ENCODE peak calls at places on chromosomes 5 and 9, in eight cellular contexts. R is tibial artery; T is psoas muscle; I is right cardiac atrium; E is mesendoderm; G is effector memory CD4-positive, alpha-beta T cell; L is HCT116; N is pancreas. O is an unnamed sample.

GRCh38 chr5:64838376-64838775 is 69.6 kb downstream of the CWC27 start:
- DNase-seq in T (no peak), R (no peak), N (no peak), L (no peak), I (no peak), G (no peak), E (no peak), O (no peak)

GRCh38 chr9:98326402-98327248 is 71.2 kb upstream of the TBC1D2 start:
- DNase-seq in G (no peak), L (no peak), E (peak; percentile 34), T (no peak), I (no peak), R (no peak), N (no peak), O (no peak)

GRCh38 chr5:88602584-88602983 is 280.4 kb downstream of the MEF2C start:
- DNase-seq in R (no peak), G (no peak), N (no peak), L (peak; percentile 10), E (peak; percentile 36), T (no peak), I (no peak), O (no peak)

GRCh38 chr9:33818167-33818831 is 1.3 kb downstream of the UBE2R2 start:
- DNase-seq in I (peak; percentile 86), R (peak; percentile 28), G (no peak), N (peak; percentile 54), L (no peak), T (peak; percentile 82), E (peak; percentile 19), O (no peak)

GRCh38 chr5:150022163-150022540 is 21.6 kb downstream of the HMGXB3 start:
- DNase-seq in I (no peak), G (no peak), L (peak; percentile 83), R (no peak), N (no peak), E (no peak), T (no peak), O (no peak)

GRCh38 chr9:124941689-124942561 is 1.0 kb upstream of the GOLGA1 start:
- DNase-seq in L (peak; percentile 2), E (peak; percentile 63), G (peak; percentile 49), N (peak; percentile 58), T (peak; percentile 72), I (peak; percentile 82), R (peak; percentile 60), O (peak; percentile 27)

GRCh38 chr9:127067603-127068220 is 54.7 kb downstream of the ANGPTL2 start:
- DNase-seq in I (no peak), R (no peak), N (no peak), L (peak; percentile 43), G (no peak), E (no peak), T (no peak), O (peak; percentile 82)

GRCh38 chr5:22541037-22541436 is 312.1 kb downstream of the CDH12 start:
- DNase-seq in G (no peak), T (no peak), R (no peak), E (peak; percentile 2), I (peak; percentile 22), L (no peak), N (no peak), O (no peak)

GRCh38 chr5:67163231-67163756 is 33.3 kb downstream of the CD180 start:
- DNase-seq in T (peak; percentile 49), L (no peak), E (no peak), N (no peak), G (no peak), I (peak; percentile 48), R (no peak), O (no peak)

GRCh38 chr5:96714450-96714849 is 52.3 kb downstream of the CAST start:
- DNase-seq in N (no peak), L (no peak), R (no peak), I (no peak), G (no peak), E (no peak), T (no peak), O (peak; percentile 35)

GRCh38 chr5:96717874-96718273 is 55.7 kb downstream of the CAST start:
- DNase-seq in N (no peak), T (no peak), L (no peak), E (no peak), G (no peak), R (no peak), I (no peak), O (no peak)

GRCh38 chr5:96714951-96715451 is 52.8 kb downstream of the CAST start:
- DNase-seq in I (no peak), L (peak; percentile 58), G (peak; percentile 42), T (no peak), N (peak; percentile 68), E (peak; percentile 95), R (peak; percentile 83), O (peak; percentile 83)

GRCh38 chr5:96718635-96719077 is 56.5 kb downstream of the CAST start:
- DNase-seq in E (no peak), R (peak; percentile 35), N (peak; percentile 25), G (no peak), I (peak; percentile 80), L (no peak), T (peak; percentile 66), O (no peak)

GRCh38 chr5:96716007-96716406 is 53.8 kb downstream of the CAST start:
- DNase-seq in E (no peak), G (no peak), T (no peak), L (no peak), N (no peak), I (no peak), R (no peak), O (no peak)
- H3K4me1 ChIP-seq in E (peaks cover 15% of the 10 kb centered on the region), G (peaks cover 15% of the 10 kb centered on the region), T (peaks cover 83% of the 10 kb centered on the region), L (peaks cover 3% of the 10 kb centered on the region), N (peaks cover 51% of the 10 kb centered on the region), I (peaks cover 18% of the 10 kb centered on the region), R (peaks cover 38% of the 10 kb centered on the region), O (peaks cover 35% of the 10 kb centered on the region)

DNA sequence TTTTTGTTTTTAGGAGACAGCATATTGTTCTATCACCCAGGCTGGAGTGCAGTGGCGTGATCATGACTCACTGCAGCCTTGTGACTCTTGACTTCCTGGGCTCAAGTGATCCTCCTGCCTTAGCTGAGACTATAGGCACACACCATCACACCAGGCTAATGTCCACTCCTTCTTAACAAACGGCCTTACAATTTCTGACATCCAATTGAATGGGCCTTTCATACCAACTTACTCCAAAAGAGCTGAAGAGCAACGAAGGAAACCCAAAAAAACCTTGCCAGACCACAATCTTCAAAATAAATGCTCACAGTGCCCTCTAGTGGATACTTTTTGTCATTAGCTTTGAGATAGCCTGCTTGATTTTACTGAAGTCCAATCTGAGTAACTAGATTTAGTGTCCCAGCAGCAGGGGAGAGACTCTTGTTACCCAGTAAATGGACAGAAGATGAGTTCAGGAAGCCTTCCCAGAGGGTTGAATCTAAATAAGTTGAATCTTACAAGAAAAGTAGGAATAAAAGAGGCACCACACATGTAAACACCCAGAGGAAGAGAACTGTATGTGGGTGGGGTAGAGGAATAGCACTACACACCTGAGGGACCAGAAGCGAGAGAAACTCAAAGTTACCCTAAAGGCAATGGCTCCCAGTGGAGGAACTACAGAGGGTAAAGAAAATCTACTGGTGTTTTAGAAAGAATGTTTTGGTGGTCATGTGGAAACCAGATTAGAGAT is 9.3 kb downstream of the ZNF622 start:
- DNase-seq in T (peak; percentile 57), I (no peak), N (peak; percentile 47), L (peak; percentile 49), R (peak; percentile 43), G (no peak), E (peak; percentile 88), O (peak; percentile 60)
- H3K4me1 ChIP-seq in T (peaks cover 60% of the 10 kb centered on the region), I (peaks cover 6% of the 10 kb centered on the region), N (peaks cover 44% of the 10 kb centered on the region), L (no peaks in the 10 kb centered on the region), R (peaks cover 15% of the 10 kb centered on the region), G (peaks cover 7% of the 10 kb centered on the region), E (peaks cover 2% of the 10 kb centered on the region), O (no peaks in the 10 kb centered on the region)

GRCh38 chr5:24325306-24325832 is 319.4 kb downstream of the CDH10 start:
- DNase-seq in L (no peak), I (no peak), G (no peak), T (no peak), R (no peak), N (no peak), E (no peak), O (no peak)

DNA sequence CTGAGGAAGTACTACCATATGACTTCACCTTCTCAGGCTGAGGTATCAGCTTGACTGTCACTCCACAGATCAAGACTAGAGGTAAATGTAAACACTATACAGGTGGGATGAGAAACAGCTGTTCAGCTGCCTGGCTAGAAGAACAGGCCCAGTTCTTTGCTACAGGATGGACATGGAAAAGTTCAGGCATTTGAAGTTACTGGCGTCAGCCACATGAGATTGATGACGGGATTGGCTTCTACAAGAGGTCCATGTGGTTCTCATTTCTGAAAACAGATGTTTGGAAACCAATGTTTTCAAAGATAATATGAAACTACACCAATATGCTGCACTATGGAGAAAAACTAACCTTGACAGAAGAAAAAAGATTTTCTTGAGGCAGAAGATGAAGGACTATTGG is 324.1 kb downstream of the CDH10 start:
- DNase-seq in I (no peak), G (no peak), N (no peak), R (no peak), T (no peak), E (no peak), L (no peak), O (no peak)
- H3K4me1 ChIP-seq in I (no peaks in the 10 kb centered on the region), G (no peaks in the 10 kb centered on the region), N (no peaks in the 10 kb centered on the region), R (no peaks in the 10 kb centered on the region), T (no peaks in the 10 kb centered on the region), E (no peaks in the 10 kb centered on the region), L (no peaks in the 10 kb centered on the region), O (no peaks in the 10 kb centered on the region)

GRCh38 chr5:133433133-133433532 is 179.2 kb downstream of the FSTL4 start:
- DNase-seq in G (no peak), I (no peak), E (no peak), N (no peak), L (no peak), R (no peak), T (no peak), O (no peak)
- H3K4me1 ChIP-seq in G (no peaks in the 10 kb centered on the region), I (no peaks in the 10 kb centered on the region), E (no peaks in the 10 kb centered on the region), N (no peaks in the 10 kb centered on the region), L (no peaks in the 10 kb centered on the region), R (peaks cover 44% of the 10 kb centered on the region), T (no peaks in the 10 kb centered on the region), O (no peaks in the 10 kb centered on the region)

GRCh38 chr5:177455036-177455660 is 8.5 kb downstream of the PRR7 start:
- DNase-seq in L (peak; percentile 76), R (peak; percentile 65), N (peak; percentile 91), G (peak; percentile 88), T (peak; percentile 89), I (peak; percentile 90), E (peak; percentile 90), O (peak; percentile 92)
- H3K4me1 ChIP-seq in L (peaks cover 53% of the 10 kb centered on the region), R (peaks cover 36% of the 10 kb centered on the region), N (peaks cover 12% of the 10 kb centered on the region), G (peaks cover 20% of the 10 kb centered on the region), T (peaks cover 15% of the 10 kb centered on the region), I (no peaks in the 10 kb centered on the region), E (no peaks in the 10 kb centered on the region), O (peaks cover 7% of the 10 kb centered on the region)

DNA sequence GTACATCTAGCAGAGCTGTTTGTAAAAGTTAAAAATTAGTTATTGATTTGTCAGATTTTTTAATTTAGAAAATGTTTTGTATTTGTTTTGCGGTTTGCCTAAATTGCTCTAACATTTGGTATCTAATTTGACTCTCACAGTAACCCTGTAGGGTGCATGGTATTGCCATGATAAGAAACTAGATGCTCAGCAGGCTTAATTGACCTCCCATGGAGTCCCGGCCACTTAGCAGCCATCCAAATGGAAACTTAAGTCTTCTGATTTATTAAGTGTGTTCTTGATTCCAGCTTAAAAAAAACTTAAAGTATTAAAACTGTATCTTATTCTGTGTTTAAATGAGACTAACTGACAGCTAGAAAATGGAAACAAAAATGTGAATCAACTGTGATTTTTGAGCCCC is 54.5 kb downstream of the CAST start:
- DNase-seq in E (peak; percentile 83), G (no peak), T (no peak), I (no peak), L (no peak), R (no peak), N (no peak), O (no peak)
- H3K4me1 ChIP-seq in E (peaks cover 15% of the 10 kb centered on the region), G (peaks cover 15% of the 10 kb centered on the region), T (peaks cover 83% of the 10 kb centered on the region), I (peaks cover 21% of the 10 kb centered on the region), L (peaks cover 3% of the 10 kb centered on the region), R (peaks cover 46% of the 10 kb centered on the region), N (peaks cover 44% of the 10 kb centered on the region), O (peaks cover 28% of the 10 kb centered on the region)

O was measured in Caco-2.